ENCODE peak calls at places on chromosome 5, in five cellular contexts. One of them, this sample, is unnamed.
A peak's percentile ranks its signal among the peaks of the same experiment; 100 is the strongest.

GRCh38 chr5:96721351-96721970 is 59.3 kb downstream of the CAST start:
- DNase-seq in neural crest cell: no peak
- DNase-seq in Right ventricle myocardium superior: peak; percentile 48
- DNase-seq in HEK293T: no peak
- DNase-seq in OCI-M1: no peak
- DNase-seq in this sample: no peak

GRCh38 chr5:150544606-150545219 is 36.8 kb downstream of the NDST1 start:
- DNase-seq in neural crest cell: peak; percentile 66
- DNase-seq in Right ventricle myocardium superior: peak; percentile 85
- DNase-seq in HEK293T: peak; percentile 92
- DNase-seq in OCI-M1: peak; percentile 88
- DNase-seq in this sample: peak; percentile 78

GRCh38 chr5:56270568-56271392 is 37.6 kb upstream of the ANKRD55 start:
- DNase-seq in neural crest cell: peak; percentile 80
- DNase-seq in Right ventricle myocardium superior: peak; percentile 83
- DNase-seq in HEK293T: peak; percentile 80
- DNase-seq in OCI-M1: peak; percentile 90
- DNase-seq in this sample: peak; percentile 88

GRCh38 chr5:38576442-38576841 is 20.0 kb upstream of the LIFR start:
- DNase-seq in neural crest cell: no peak
- DNase-seq in Right ventricle myocardium superior: no peak
- DNase-seq in HEK293T: peak; percentile 30
- DNase-seq in OCI-M1: no peak
- DNase-seq in this sample: no peak

GRCh38 chr5:142915038-142915437 is 144.9 kb downstream of the ARHGAP26 start:
- DNase-seq in neural crest cell: no peak
- DNase-seq in Right ventricle myocardium superior: no peak
- DNase-seq in HEK293T: no peak
- DNase-seq in OCI-M1: no peak
- DNase-seq in this sample: no peak

GRCh38 chr5:176541338-176542134 is 4.3 kb upstream of the RNF44 start:
- DNase-seq in neural crest cell: no peak
- DNase-seq in Right ventricle myocardium superior: peak; percentile 82
- DNase-seq in HEK293T: peak; percentile 44
- DNase-seq in OCI-M1: peak; percentile 69
- DNase-seq in this sample: no peak

GRCh38 chr5:58411372-58411771 is 48.5 kb downstream of the PLK2 start:
- DNase-seq in neural crest cell: no peak
- DNase-seq in Right ventricle myocardium superior: no peak
- DNase-seq in HEK293T: no peak
- DNase-seq in OCI-M1: no peak
- DNase-seq in this sample: no peak

GRCh38 chr5:169450464-169450863 is 133.1 kb upstream of the SPDL1 start:
- DNase-seq in neural crest cell: no peak
- DNase-seq in Right ventricle myocardium superior: no peak
- DNase-seq in HEK293T: no peak
- DNase-seq in OCI-M1: no peak
- DNase-seq in this sample: no peak

GRCh38 chr5:66232701-66233100 is 88.6 kb downstream of the SREK1 start:
- DNase-seq in neural crest cell: peak; percentile 10
- DNase-seq in Right ventricle myocardium superior: no peak
- DNase-seq in HEK293T: no peak
- DNase-seq in OCI-M1: no peak
- DNase-seq in this sample: no peak

GRCh38 chr5:102955463-102955862 is 164.5 kb downstream of the GIN1 start:
- DNase-seq in neural crest cell: no peak
- DNase-seq in Right ventricle myocardium superior: no peak
- DNase-seq in HEK293T: no peak
- DNase-seq in OCI-M1: no peak
- DNase-seq in this sample: no peak

GRCh38 chr5:150582281-150582791 is 58.1 kb upstream of the SYNPO start:
- DNase-seq in neural crest cell: no peak
- DNase-seq in Right ventricle myocardium superior: peak; percentile 64
- DNase-seq in HEK293T: no peak
- DNase-seq in OCI-M1: no peak
- DNase-seq in this sample: peak; percentile 42

GRCh38 chr5:140142246-140142645 is 16.5 kb downstream of the IGIP start:
- DNase-seq in neural crest cell: no peak
- DNase-seq in Right ventricle myocardium superior: no peak
- DNase-seq in HEK293T: no peak
- DNase-seq in OCI-M1: no peak
- DNase-seq in this sample: no peak

GRCh38 chr5:123916331-123917121 is 404.5 kb downstream of the CSNK1G3 start:
- DNase-seq in neural crest cell: no peak
- DNase-seq in Right ventricle myocardium superior: no peak
- DNase-seq in HEK293T: peak; percentile 41
- DNase-seq in OCI-M1: no peak
- DNase-seq in this sample: no peak

GRCh38 chr5:137231535-137231934 is 267.6 kb downstream of the SPOCK1 start:
- DNase-seq in neural crest cell: no peak
- DNase-seq in Right ventricle myocardium superior: no peak
- DNase-seq in HEK293T: no peak
- DNase-seq in OCI-M1: no peak
- DNase-seq in this sample: no peak

GRCh38 chr5:171908638-171909037 is 97.8 kb downstream of the FBXW11 start:
- DNase-seq in neural crest cell: no peak
- DNase-seq in Right ventricle myocardium superior: no peak
- DNase-seq in HEK293T: no peak
- DNase-seq in OCI-M1: no peak
- DNase-seq in this sample: no peak

GRCh38 chr5:68033961-68034581 is 181.5 kb upstream of the PIK3R1 start:
- DNase-seq in neural crest cell: no peak
- DNase-seq in Right ventricle myocardium superior: peak; percentile 63
- DNase-seq in HEK293T: no peak
- DNase-seq in OCI-M1: no peak
- DNase-seq in this sample: no peak

GRCh38 chr5:39476466-39477215 is 51.9 kb upstream of the DAB2 start:
- DNase-seq in neural crest cell: no peak
- DNase-seq in Right ventricle myocardium superior: no peak
- DNase-seq in HEK293T: no peak
- DNase-seq in OCI-M1: no peak
- DNase-seq in this sample: no peak

GRCh38 chr5:18744441-18744840 is 1110.2 kb downstream of the TAF11L14 start:
- DNase-seq in neural crest cell: no peak
- DNase-seq in Right ventricle myocardium superior: no peak
- DNase-seq in HEK293T: no peak
- DNase-seq in OCI-M1: peak; percentile 36
- DNase-seq in this sample: no peak

GRCh38 chr5:139925650-139926640 is 117.2 kb downstream of the NRG2 start:
- DNase-seq in neural crest cell: no peak
- DNase-seq in Right ventricle myocardium superior: no peak
- DNase-seq in HEK293T: peak; percentile 3
- DNase-seq in OCI-M1: no peak
- DNase-seq in this sample: no peak

GRCh38 chr5:17172801-17173200 is 44.6 kb upstream of the BASP1 start:
- DNase-seq in neural crest cell: no peak
- DNase-seq in Right ventricle myocardium superior: no peak
- DNase-seq in HEK293T: no peak
- DNase-seq in OCI-M1: no peak
- DNase-seq in this sample: no peak

This sample was measured in glutamatergic neuron.